ENCODE peak calls at places on chromosomes 7 and 10, in eight cellular contexts. One of them, this sample, is unnamed.

GRCh38 chr10:35640951-35641429 is 1.1 kb downstream of the FZD8 start:
- DNase-seq in CD8-positive, alpha-beta T cell: no peak
- DNase-seq in breast epithelium: peak; percentile 55
- DNase-seq in psoas muscle: peak; percentile 68
- DNase-seq in astrocyte: peak; percentile 81
- DNase-seq in neuronal stem cell: peak; percentile 44
- DNase-seq in CD8-positive, alpha-beta memory T cell: no peak
- DNase-seq in pancreas: peak; percentile 79
- DNase-seq in this sample: peak; percentile 56

GRCh38 chr10:662686-663465 is 26.6 kb downstream of the DIP2C start:
- DNase-seq in breast epithelium: no peak
- DNase-seq in astrocyte: no peak
- DNase-seq in pancreas: no peak
- DNase-seq in neuronal stem cell: no peak
- DNase-seq in CD8-positive, alpha-beta memory T cell: no peak
- DNase-seq in CD8-positive, alpha-beta T cell: no peak
- DNase-seq in psoas muscle: no peak
- DNase-seq in this sample: no peak

GRCh38 chr10:107671968-107672367 is 507.5 kb upstream of the SORCS1 start:
- DNase-seq in CD8-positive, alpha-beta T cell: no peak
- DNase-seq in breast epithelium: no peak
- DNase-seq in CD8-positive, alpha-beta memory T cell: no peak
- DNase-seq in astrocyte: no peak
- DNase-seq in psoas muscle: no peak
- DNase-seq in pancreas: no peak
- DNase-seq in neuronal stem cell: no peak
- DNase-seq in this sample: no peak

GRCh38 chr7:96143495-96144259 is 178.2 kb downstream of the SLC25A13 start:
- DNase-seq in neuronal stem cell: no peak
- DNase-seq in psoas muscle: no peak
- DNase-seq in CD8-positive, alpha-beta T cell: no peak
- DNase-seq in CD8-positive, alpha-beta memory T cell: no peak
- DNase-seq in breast epithelium: no peak
- DNase-seq in pancreas: no peak
- DNase-seq in astrocyte: no peak
- DNase-seq in this sample: no peak

GRCh38 chr10:101858723-101859500 is 15.3 kb upstream of the KCNIP2 start:
- DNase-seq in psoas muscle: no peak
- DNase-seq in CD8-positive, alpha-beta memory T cell: no peak
- DNase-seq in pancreas: no peak
- DNase-seq in neuronal stem cell: no peak
- DNase-seq in CD8-positive, alpha-beta T cell: no peak
- DNase-seq in breast epithelium: no peak
- DNase-seq in astrocyte: no peak
- DNase-seq in this sample: no peak

GRCh38 chr7:39952378-39952777 is 2.3 kb downstream of the CDK13 start:
- DNase-seq in pancreas: no peak
- DNase-seq in CD8-positive, alpha-beta T cell: no peak
- DNase-seq in neuronal stem cell: no peak
- DNase-seq in CD8-positive, alpha-beta memory T cell: no peak
- DNase-seq in breast epithelium: no peak
- DNase-seq in astrocyte: peak; percentile 9
- DNase-seq in psoas muscle: no peak
- DNase-seq in this sample: no peak

GRCh38 chr7:157463245-157463644 is 126.4 kb downstream of the DNAJB6 start:
- DNase-seq in CD8-positive, alpha-beta T cell: no peak
- DNase-seq in neuronal stem cell: no peak
- DNase-seq in breast epithelium: no peak
- DNase-seq in psoas muscle: no peak
- DNase-seq in astrocyte: no peak
- DNase-seq in pancreas: peak; percentile 40
- DNase-seq in CD8-positive, alpha-beta memory T cell: no peak
- DNase-seq in this sample: no peak

GRCh38 chr7:27923308-27923980 is 183.5 kb downstream of the TAX1BP1 start:
- DNase-seq in psoas muscle: no peak
- DNase-seq in pancreas: no peak
- DNase-seq in CD8-positive, alpha-beta memory T cell: no peak
- DNase-seq in breast epithelium: no peak
- DNase-seq in CD8-positive, alpha-beta T cell: no peak
- DNase-seq in astrocyte: no peak
- DNase-seq in neuronal stem cell: no peak
- DNase-seq in this sample: no peak

GRCh38 chr10:79405995-79406515 is 39.4 kb downstream of the ZCCHC24 start:
- DNase-seq in breast epithelium: no peak
- DNase-seq in psoas muscle: no peak
- DNase-seq in neuronal stem cell: no peak
- DNase-seq in CD8-positive, alpha-beta memory T cell: no peak
- DNase-seq in pancreas: peak; percentile 3
- DNase-seq in CD8-positive, alpha-beta T cell: no peak
- DNase-seq in astrocyte: no peak
- DNase-seq in this sample: no peak

GRCh38 chr7:67033251-67033650 is 36.6 kb downstream of the TYW1 start:
- DNase-seq in CD8-positive, alpha-beta memory T cell: no peak
- DNase-seq in CD8-positive, alpha-beta T cell: no peak
- DNase-seq in neuronal stem cell: no peak
- DNase-seq in psoas muscle: no peak
- DNase-seq in astrocyte: no peak
- DNase-seq in breast epithelium: no peak
- DNase-seq in pancreas: no peak
- DNase-seq in this sample: no peak

DNA sequence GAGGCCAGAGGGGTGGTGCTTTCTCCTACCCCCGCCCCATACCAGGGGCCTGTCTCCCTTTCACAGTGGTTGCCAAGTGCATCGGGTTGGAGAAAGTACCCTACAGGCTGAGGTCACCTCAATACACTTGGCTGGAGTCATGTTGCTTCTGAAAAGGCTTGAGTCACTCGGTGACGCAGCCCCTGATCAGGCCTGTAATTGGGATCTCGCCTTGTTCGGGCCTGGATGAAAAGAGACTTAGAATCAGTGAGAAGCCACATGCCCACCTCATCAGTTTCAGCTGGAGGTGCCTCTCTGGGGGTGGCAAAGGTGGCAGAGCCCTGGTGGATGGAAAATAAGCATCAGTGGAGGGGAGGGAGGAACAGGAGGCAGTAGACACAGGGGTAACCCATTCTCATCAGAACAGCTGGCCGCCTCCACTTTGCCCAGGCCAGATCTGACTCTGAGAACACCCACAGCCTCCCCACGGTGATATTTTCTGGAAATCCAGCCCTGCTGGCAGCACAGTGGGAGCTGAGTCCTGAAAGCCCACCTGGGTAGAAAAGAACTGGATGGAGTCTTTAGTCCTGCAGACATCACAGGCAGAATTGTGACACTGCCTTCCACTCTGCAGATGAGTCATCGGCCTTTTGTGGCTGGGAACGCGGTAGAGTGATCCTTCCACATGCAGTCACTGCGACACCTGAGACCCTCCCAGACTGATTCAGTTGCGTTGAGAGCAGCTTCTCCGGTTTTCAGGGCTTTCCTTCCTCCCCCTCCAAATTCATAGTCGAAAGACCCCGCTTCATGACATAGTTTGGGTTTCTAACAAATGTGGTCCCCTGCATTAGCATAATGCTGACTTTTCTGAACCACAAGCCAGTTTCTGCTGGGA is 108.0 kb downstream of the GRK5 start:
- DNase-seq in CD8-positive, alpha-beta T cell: peak; percentile 45
- DNase-seq in astrocyte: peak; percentile 97
- DNase-seq in pancreas: no peak
- DNase-seq in neuronal stem cell: peak; percentile 40
- DNase-seq in breast epithelium: no peak
- DNase-seq in CD8-positive, alpha-beta memory T cell: peak; percentile 78
- DNase-seq in psoas muscle: peak; percentile 65
- DNase-seq in this sample: no peak
- H3K4me1 ChIP-seq in CD8-positive, alpha-beta T cell: peaks cover 33% of the 10 kb centered on the region
- H3K4me1 ChIP-seq in astrocyte: peaks cover 47% of the 10 kb centered on the region
- H3K4me1 ChIP-seq in pancreas: no peaks in the 10 kb centered on the region
- H3K4me1 ChIP-seq in neuronal stem cell: peaks cover 44% of the 10 kb centered on the region
- H3K4me1 ChIP-seq in breast epithelium: no peaks in the 10 kb centered on the region
- H3K4me1 ChIP-seq in CD8-positive, alpha-beta memory T cell: peaks cover 37% of the 10 kb centered on the region
- H3K4me1 ChIP-seq in psoas muscle: peaks cover 7% of the 10 kb centered on the region
- H3K4me1 ChIP-seq in this sample: no peaks in the 10 kb centered on the region

GRCh38 chr7:121488251-121488650 is 92.1 kb upstream of the FAM3C start:
- DNase-seq in neuronal stem cell: no peak
- DNase-seq in pancreas: no peak
- DNase-seq in psoas muscle: no peak
- DNase-seq in CD8-positive, alpha-beta memory T cell: no peak
- DNase-seq in CD8-positive, alpha-beta T cell: no peak
- DNase-seq in breast epithelium: no peak
- DNase-seq in astrocyte: no peak
- DNase-seq in this sample: no peak

GRCh38 chr7:121489440-121489839 is 93.3 kb upstream of the FAM3C start:
- DNase-seq in CD8-positive, alpha-beta memory T cell: no peak
- DNase-seq in neuronal stem cell: no peak
- DNase-seq in breast epithelium: no peak
- DNase-seq in CD8-positive, alpha-beta T cell: no peak
- DNase-seq in psoas muscle: no peak
- DNase-seq in pancreas: no peak
- DNase-seq in astrocyte: no peak
- DNase-seq in this sample: no peak

GRCh38 chr7:121484089-121484763 is 88.1 kb upstream of the FAM3C start:
- DNase-seq in CD8-positive, alpha-beta memory T cell: no peak
- DNase-seq in pancreas: no peak
- DNase-seq in psoas muscle: no peak
- DNase-seq in breast epithelium: no peak
- DNase-seq in astrocyte: no peak
- DNase-seq in neuronal stem cell: no peak
- DNase-seq in CD8-positive, alpha-beta T cell: no peak
- DNase-seq in this sample: no peak

GRCh38 chr7:121485457-121486243 is 89.5 kb upstream of the FAM3C start:
- DNase-seq in CD8-positive, alpha-beta memory T cell: no peak
- DNase-seq in breast epithelium: peak; percentile 28
- DNase-seq in pancreas: no peak
- DNase-seq in neuronal stem cell: no peak
- DNase-seq in astrocyte: peak; percentile 60
- DNase-seq in CD8-positive, alpha-beta T cell: no peak
- DNase-seq in psoas muscle: peak; percentile 19
- DNase-seq in this sample: no peak

DNA sequence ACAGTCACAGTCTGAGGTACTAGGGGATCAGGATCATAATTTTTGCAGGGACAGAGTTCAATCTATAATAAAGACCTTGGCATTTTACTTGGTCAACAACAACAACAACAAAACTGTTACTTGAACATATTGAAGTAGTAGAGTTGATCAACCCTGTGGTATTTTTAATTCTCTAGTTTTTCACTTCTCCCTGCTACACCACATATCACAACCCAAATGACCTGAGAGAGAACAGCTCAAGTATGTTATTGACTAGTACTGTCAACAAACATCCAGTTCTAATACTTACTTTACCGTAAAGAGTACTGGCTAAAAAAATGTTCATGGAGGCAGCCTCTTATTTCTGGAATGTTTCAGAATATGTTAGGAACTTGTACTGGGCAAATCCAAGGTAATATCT is 90.5 kb upstream of the FAM3C start:
- DNase-seq in psoas muscle: no peak
- DNase-seq in pancreas: no peak
- DNase-seq in breast epithelium: no peak
- DNase-seq in CD8-positive, alpha-beta T cell: no peak
- DNase-seq in astrocyte: no peak
- DNase-seq in CD8-positive, alpha-beta memory T cell: no peak
- DNase-seq in neuronal stem cell: no peak
- DNase-seq in this sample: no peak
- H3K27me3 ChIP-seq in psoas muscle: no peaks in the 10 kb centered on the region
- H3K27me3 ChIP-seq in pancreas: no peaks in the 10 kb centered on the region
- H3K27me3 ChIP-seq in breast epithelium: no peaks in the 10 kb centered on the region
- H3K27me3 ChIP-seq in CD8-positive, alpha-beta T cell: no peaks in the 10 kb centered on the region
- H3K27me3 ChIP-seq in astrocyte: no peaks in the 10 kb centered on the region
- H3K27me3 ChIP-seq in CD8-positive, alpha-beta memory T cell: no peaks in the 10 kb centered on the region
- H3K27me3 ChIP-seq in neuronal stem cell: no peaks in the 10 kb centered on the region
- H3K27me3 ChIP-seq in this sample: no peaks in the 10 kb centered on the region

DNA sequence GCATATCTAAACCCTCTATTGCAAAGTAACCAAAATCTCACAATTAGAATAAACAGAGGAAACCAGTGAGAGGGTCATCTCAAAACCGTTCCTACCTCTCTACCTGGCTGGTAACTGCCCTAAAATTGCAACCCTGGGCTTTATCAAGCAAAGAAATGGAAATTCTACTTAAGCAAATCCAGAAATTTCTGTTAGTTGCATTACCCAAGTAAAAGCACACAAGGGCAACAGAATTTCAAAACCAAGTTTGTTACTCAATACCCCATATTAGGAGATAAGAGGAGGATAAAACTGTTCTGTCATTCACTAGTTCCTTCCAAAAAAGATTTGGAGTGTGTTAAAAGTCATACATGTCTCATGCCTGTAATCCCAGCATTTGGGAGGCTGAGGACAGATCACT is 195.3 kb downstream of the FAM107B start:
- DNase-seq in astrocyte: no peak
- DNase-seq in CD8-positive, alpha-beta T cell: no peak
- DNase-seq in neuronal stem cell: no peak
- DNase-seq in breast epithelium: no peak
- DNase-seq in CD8-positive, alpha-beta memory T cell: no peak
- DNase-seq in pancreas: no peak
- DNase-seq in psoas muscle: no peak
- DNase-seq in this sample: no peak
- H3K4me1 ChIP-seq in astrocyte: peaks cover 7% of the 10 kb centered on the region
- H3K4me1 ChIP-seq in CD8-positive, alpha-beta T cell: peaks cover 87% of the 10 kb centered on the region
- H3K4me1 ChIP-seq in neuronal stem cell: no peaks in the 10 kb centered on the region
- H3K4me1 ChIP-seq in breast epithelium: no peaks in the 10 kb centered on the region
- H3K4me1 ChIP-seq in CD8-positive, alpha-beta memory T cell: peaks cover 74% of the 10 kb centered on the region
- H3K4me1 ChIP-seq in pancreas: peaks cover 36% of the 10 kb centered on the region
- H3K4me1 ChIP-seq in psoas muscle: no peaks in the 10 kb centered on the region
- H3K4me1 ChIP-seq in this sample: peaks cover 5% of the 10 kb centered on the region

GRCh38 chr10:117143424-117143823 is 5.4 kb upstream of the VAX1 start:
- DNase-seq in astrocyte: no peak
- DNase-seq in neuronal stem cell: no peak
- DNase-seq in CD8-positive, alpha-beta T cell: no peak
- DNase-seq in pancreas: no peak
- DNase-seq in breast epithelium: no peak
- DNase-seq in CD8-positive, alpha-beta memory T cell: no peak
- DNase-seq in psoas muscle: no peak
- DNase-seq in this sample: no peak

GRCh38 chr10:117137911-117138642 is at the start of gene VAX1:
- DNase-seq in pancreas: peak; percentile 62
- DNase-seq in astrocyte: no peak
- DNase-seq in neuronal stem cell: no peak
- DNase-seq in CD8-positive, alpha-beta T cell: no peak
- DNase-seq in breast epithelium: no peak
- DNase-seq in CD8-positive, alpha-beta memory T cell: no peak
- DNase-seq in psoas muscle: no peak
- DNase-seq in this sample: no peak

GRCh38 chr10:117139581-117140524 is 1.8 kb upstream of the VAX1 start:
- DNase-seq in breast epithelium: no peak
- DNase-seq in psoas muscle: no peak
- DNase-seq in CD8-positive, alpha-beta T cell: no peak
- DNase-seq in CD8-positive, alpha-beta memory T cell: no peak
- DNase-seq in astrocyte: no peak
- DNase-seq in neuronal stem cell: no peak
- DNase-seq in pancreas: no peak
- DNase-seq in this sample: no peak

GRCh38 chr10:117138838-117139580 is 939 bp upstream of the VAX1 start:
- DNase-seq in CD8-positive, alpha-beta memory T cell: no peak
- DNase-seq in pancreas: no peak
- DNase-seq in neuronal stem cell: peak; percentile 88
- DNase-seq in psoas muscle: no peak
- DNase-seq in breast epithelium: no peak
- DNase-seq in astrocyte: no peak
- DNase-seq in CD8-positive, alpha-beta T cell: no peak
- DNase-seq in this sample: no peak

DNA sequence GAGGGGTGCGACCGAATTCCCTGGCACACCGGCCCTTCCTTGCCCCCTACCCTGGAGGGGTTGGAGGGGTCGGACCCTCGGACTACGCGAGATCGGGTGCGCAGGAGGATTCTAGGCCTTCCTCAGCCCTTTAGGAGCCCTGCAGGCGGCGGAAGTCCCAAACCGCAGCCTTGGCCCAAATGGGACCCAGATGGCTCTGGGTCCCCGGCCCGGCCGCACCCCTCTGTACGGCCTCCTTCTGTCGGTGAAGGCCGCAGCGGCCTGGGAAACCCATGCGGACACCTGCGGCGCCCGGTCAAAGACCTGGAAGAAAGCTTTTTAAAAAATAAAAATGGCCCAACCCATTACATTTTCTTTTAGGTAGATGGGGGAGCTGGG is 2.4 kb upstream of the VAX1 start:
- DNase-seq in astrocyte: no peak
- DNase-seq in psoas muscle: no peak
- DNase-seq in neuronal stem cell: no peak
- DNase-seq in CD8-positive, alpha-beta T cell: no peak
- DNase-seq in breast epithelium: no peak
- DNase-seq in CD8-positive, alpha-beta memory T cell: no peak
- DNase-seq in pancreas: no peak
- DNase-seq in this sample: no peak
- H3K27me3 ChIP-seq in astrocyte: peaks cover 65% of the 10 kb centered on the region
- H3K27me3 ChIP-seq in psoas muscle: peaks cover 81% of the 10 kb centered on the region
- H3K27me3 ChIP-seq in neuronal stem cell: peaks cover 49% of the 10 kb centered on the region
- H3K27me3 ChIP-seq in CD8-positive, alpha-beta T cell: peaks cover 20% of the 10 kb centered on the region
- H3K27me3 ChIP-seq in breast epithelium: peaks cover 12% of the 10 kb centered on the region
- H3K27me3 ChIP-seq in CD8-positive, alpha-beta memory T cell: peaks cover 20% of the 10 kb centered on the region
- H3K27me3 ChIP-seq in pancreas: no peaks in the 10 kb centered on the region
- H3K27me3 ChIP-seq in this sample: peaks cover 25% of the 10 kb centered on the region

This sample was measured in uterus.